ENCODE peak calls at places on chromosome 1, in nine cellular contexts. One of them, this sample, is unnamed.

GRCh38 chr1:12244585-12244984 is 14.8 kb downstream of the VPS13D start:
- DNase-seq in HepG2: no peak
- DNase-seq in IMR-90: no peak
- DNase-seq in fibroblast of lung: no peak
- DNase-seq in colonic mucosa: no peak
- DNase-seq in NT2/D1: no peak
- DNase-seq in MM.1S: no peak
- DNase-seq in mammary epithelial cell: peak; percentile 15
- DNase-seq in neural progenitor cell: no peak
- DNase-seq in this sample: no peak

GRCh38 chr1:58755468-58755872 is 28.4 kb downstream of the JUN start:
- DNase-seq in MM.1S: no peak
- DNase-seq in fibroblast of lung: peak; percentile 100
- DNase-seq in mammary epithelial cell: peak; percentile 98
- DNase-seq in colonic mucosa: peak; percentile 50
- DNase-seq in HepG2: peak; percentile 83
- DNase-seq in NT2/D1: peak; percentile 22
- DNase-seq in neural progenitor cell: no peak
- DNase-seq in IMR-90: peak; percentile 100
- DNase-seq in this sample: peak; percentile 92

GRCh38 chr1:180644526-180645206 is 12.8 kb downstream of the XPR1 start:
- DNase-seq in fibroblast of lung: no peak
- DNase-seq in mammary epithelial cell: no peak
- DNase-seq in HepG2: no peak
- DNase-seq in MM.1S: no peak
- DNase-seq in neural progenitor cell: no peak
- DNase-seq in IMR-90: no peak
- DNase-seq in NT2/D1: no peak
- DNase-seq in colonic mucosa: no peak
- DNase-seq in this sample: no peak

GRCh38 chr1:20521960-20522861 is 14.3 kb upstream of the MUL1 start:
- DNase-seq in IMR-90: peak; percentile 74
- DNase-seq in neural progenitor cell: peak; percentile 89
- DNase-seq in colonic mucosa: peak; percentile 88
- DNase-seq in MM.1S: peak; percentile 41
- DNase-seq in NT2/D1: peak; percentile 64
- DNase-seq in fibroblast of lung: peak; percentile 50
- DNase-seq in mammary epithelial cell: peak; percentile 61
- DNase-seq in HepG2: peak; percentile 57
- DNase-seq in this sample: peak; percentile 96

GRCh38 chr1:117646007-117646913 is 40.4 kb downstream of the TENT5C start:
- DNase-seq in colonic mucosa: peak; percentile 63
- DNase-seq in fibroblast of lung: no peak
- DNase-seq in MM.1S: no peak
- DNase-seq in IMR-90: peak; percentile 31
- DNase-seq in mammary epithelial cell: no peak
- DNase-seq in neural progenitor cell: no peak
- DNase-seq in NT2/D1: no peak
- DNase-seq in HepG2: no peak
- DNase-seq in this sample: peak; percentile 10

GRCh38 chr1:208807446-208808117 is 563.4 kb upstream of the PLXNA2 start:
- DNase-seq in neural progenitor cell: no peak
- DNase-seq in MM.1S: no peak
- DNase-seq in HepG2: no peak
- DNase-seq in mammary epithelial cell: peak; percentile 96
- DNase-seq in IMR-90: no peak
- DNase-seq in colonic mucosa: no peak
- DNase-seq in fibroblast of lung: peak; percentile 12
- DNase-seq in NT2/D1: no peak
- DNase-seq in this sample: no peak

GRCh38 chr1:230976825-230977747 is 1.6 kb downstream of the TTC13 start:
- DNase-seq in HepG2: no peak
- DNase-seq in mammary epithelial cell: no peak
- DNase-seq in NT2/D1: no peak
- DNase-seq in neural progenitor cell: no peak
- DNase-seq in MM.1S: peak; percentile 67
- DNase-seq in colonic mucosa: peak; percentile 38
- DNase-seq in IMR-90: no peak
- DNase-seq in fibroblast of lung: no peak
- DNase-seq in this sample: no peak

GRCh38 chr1:112735752-112736151 is 20.6 kb upstream of the PPM1J start:
- DNase-seq in IMR-90: peak; percentile 94
- DNase-seq in fibroblast of lung: peak; percentile 92
- DNase-seq in MM.1S: no peak
- DNase-seq in colonic mucosa: no peak
- DNase-seq in NT2/D1: no peak
- DNase-seq in mammary epithelial cell: peak; percentile 97
- DNase-seq in neural progenitor cell: no peak
- DNase-seq in HepG2: no peak
- DNase-seq in this sample: peak; percentile 41

GRCh38 chr1:162855461-162856150 is 5.4 kb downstream of the CCDC190 start:
- DNase-seq in neural progenitor cell: no peak
- DNase-seq in colonic mucosa: no peak
- DNase-seq in HepG2: no peak
- DNase-seq in fibroblast of lung: peak; percentile 80
- DNase-seq in MM.1S: no peak
- DNase-seq in IMR-90: peak; percentile 65
- DNase-seq in mammary epithelial cell: peak; percentile 39
- DNase-seq in NT2/D1: no peak
- DNase-seq in this sample: peak; percentile 67

GRCh38 chr1:24928631-24929090 is 1.4 kb downstream of the RUNX3 start:
- DNase-seq in IMR-90: no peak
- DNase-seq in HepG2: no peak
- DNase-seq in mammary epithelial cell: no peak
- DNase-seq in neural progenitor cell: peak; percentile 66
- DNase-seq in fibroblast of lung: no peak
- DNase-seq in colonic mucosa: no peak
- DNase-seq in NT2/D1: no peak
- DNase-seq in MM.1S: peak; percentile 68
- DNase-seq in this sample: peak; percentile 10

GRCh38 chr1:9628541-9629444 is 22.7 kb upstream of the PIK3CD start:
- DNase-seq in fibroblast of lung: no peak
- DNase-seq in IMR-90: no peak
- DNase-seq in colonic mucosa: peak; percentile 26
- DNase-seq in neural progenitor cell: no peak
- DNase-seq in HepG2: no peak
- DNase-seq in NT2/D1: no peak
- DNase-seq in MM.1S: no peak
- DNase-seq in mammary epithelial cell: no peak
- DNase-seq in this sample: no peak

GRCh38 chr1:19067187-19067911 is 110.9 kb upstream of the IFFO2 start:
- DNase-seq in NT2/D1: no peak
- DNase-seq in neural progenitor cell: peak; percentile 82
- DNase-seq in fibroblast of lung: no peak
- DNase-seq in HepG2: peak; percentile 82
- DNase-seq in MM.1S: no peak
- DNase-seq in IMR-90: no peak
- DNase-seq in mammary epithelial cell: peak; percentile 46
- DNase-seq in colonic mucosa: peak; percentile 55
- DNase-seq in this sample: no peak

GRCh38 chr1:156014829-156015228 is 5.9 kb downstream of the SSR2 start:
- DNase-seq in NT2/D1: no peak
- DNase-seq in MM.1S: no peak
- DNase-seq in colonic mucosa: no peak
- DNase-seq in IMR-90: no peak
- DNase-seq in fibroblast of lung: no peak
- DNase-seq in mammary epithelial cell: no peak
- DNase-seq in HepG2: no peak
- DNase-seq in neural progenitor cell: no peak
- DNase-seq in this sample: no peak

GRCh38 chr1:48105167-48105566 is 108.0 kb upstream of the TRABD2B start:
- DNase-seq in fibroblast of lung: no peak
- DNase-seq in NT2/D1: no peak
- DNase-seq in mammary epithelial cell: no peak
- DNase-seq in neural progenitor cell: peak; percentile 11
- DNase-seq in MM.1S: no peak
- DNase-seq in HepG2: no peak
- DNase-seq in IMR-90: no peak
- DNase-seq in colonic mucosa: no peak
- DNase-seq in this sample: no peak

GRCh38 chr1:234237416-234237815 is 135.8 kb upstream of the COA6 start:
- DNase-seq in HepG2: no peak
- DNase-seq in NT2/D1: no peak
- DNase-seq in neural progenitor cell: no peak
- DNase-seq in MM.1S: no peak
- DNase-seq in mammary epithelial cell: no peak
- DNase-seq in IMR-90: no peak
- DNase-seq in fibroblast of lung: no peak
- DNase-seq in colonic mucosa: no peak
- DNase-seq in this sample: no peak

GRCh38 chr1:169484683-169485426 is 889 bp downstream of the SLC19A2 start:
- DNase-seq in fibroblast of lung: peak; percentile 72
- DNase-seq in MM.1S: peak; percentile 60
- DNase-seq in neural progenitor cell: peak; percentile 56
- DNase-seq in IMR-90: peak; percentile 82
- DNase-seq in NT2/D1: peak; percentile 13
- DNase-seq in colonic mucosa: peak; percentile 61
- DNase-seq in mammary epithelial cell: peak; percentile 60
- DNase-seq in HepG2: peak; percentile 85
- DNase-seq in this sample: peak; percentile 84

GRCh38 chr1:223225481-223225880 is 82.4 kb upstream of the TLR5 start:
- DNase-seq in NT2/D1: no peak
- DNase-seq in fibroblast of lung: no peak
- DNase-seq in IMR-90: no peak
- DNase-seq in HepG2: no peak
- DNase-seq in colonic mucosa: no peak
- DNase-seq in neural progenitor cell: no peak
- DNase-seq in mammary epithelial cell: no peak
- DNase-seq in MM.1S: no peak
- DNase-seq in this sample: no peak

GRCh38 chr1:203559523-203559922 is 65.6 kb downstream of the OPTC start:
- DNase-seq in colonic mucosa: no peak
- DNase-seq in fibroblast of lung: peak; percentile 91
- DNase-seq in neural progenitor cell: no peak
- DNase-seq in HepG2: no peak
- DNase-seq in MM.1S: no peak
- DNase-seq in NT2/D1: no peak
- DNase-seq in IMR-90: peak; percentile 87
- DNase-seq in mammary epithelial cell: peak; percentile 34
- DNase-seq in this sample: peak; percentile 73

GRCh38 chr1:228333739-228334115 is 72.9 kb downstream of the TRIM11 start:
- DNase-seq in HepG2: no peak
- DNase-seq in colonic mucosa: no peak
- DNase-seq in fibroblast of lung: no peak
- DNase-seq in neural progenitor cell: no peak
- DNase-seq in IMR-90: no peak
- DNase-seq in mammary epithelial cell: no peak
- DNase-seq in NT2/D1: no peak
- DNase-seq in MM.1S: no peak
- DNase-seq in this sample: no peak

GRCh38 chr1:59554011-59554673 is 257.2 kb downstream of the FGGY start:
- DNase-seq in IMR-90: no peak
- DNase-seq in HepG2: no peak
- DNase-seq in NT2/D1: no peak
- DNase-seq in MM.1S: no peak
- DNase-seq in mammary epithelial cell: no peak
- DNase-seq in colonic mucosa: no peak
- DNase-seq in neural progenitor cell: no peak
- DNase-seq in fibroblast of lung: no peak
- DNase-seq in this sample: no peak

DNA sequence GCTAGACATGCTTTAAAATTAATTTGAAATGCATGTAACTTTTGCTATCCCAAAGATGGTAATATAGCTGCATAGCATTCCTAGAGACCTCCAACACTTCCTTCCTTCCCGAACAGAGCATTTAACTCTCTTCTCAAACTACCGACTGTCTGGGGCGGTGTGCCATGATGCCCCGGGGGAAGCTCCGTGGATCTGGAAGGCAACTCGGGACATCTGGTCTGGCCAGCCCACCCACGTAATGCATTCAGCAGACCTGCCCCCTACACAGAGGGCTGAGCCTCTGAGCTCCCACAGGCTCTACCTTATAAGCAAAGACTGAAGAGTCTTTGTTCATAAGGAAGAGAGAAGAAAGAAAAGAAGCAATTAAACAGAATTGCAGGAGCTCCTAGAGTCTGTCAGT is 34.7 kb upstream of the NID1 start:
- DNase-seq in mammary epithelial cell: no peak
- DNase-seq in colonic mucosa: no peak
- DNase-seq in HepG2: no peak
- DNase-seq in NT2/D1: no peak
- DNase-seq in fibroblast of lung: peak; percentile 7
- DNase-seq in IMR-90: peak; percentile 20
- DNase-seq in neural progenitor cell: peak; percentile 34
- DNase-seq in MM.1S: no peak
- DNase-seq in this sample: peak; percentile 52
- H3K36me3 ChIP-seq in mammary epithelial cell: no peaks in the 10 kb centered on the region
- H3K36me3 ChIP-seq in colonic mucosa: no peaks in the 10 kb centered on the region
- H3K36me3 ChIP-seq in HepG2: no peaks in the 10 kb centered on the region
- H3K36me3 ChIP-seq in NT2/D1: no peaks in the 10 kb centered on the region
- H3K36me3 ChIP-seq in fibroblast of lung: no peaks in the 10 kb centered on the region
- H3K36me3 ChIP-seq in IMR-90: no peaks in the 10 kb centered on the region
- H3K36me3 ChIP-seq in neural progenitor cell: no peaks in the 10 kb centered on the region
- H3K36me3 ChIP-seq in MM.1S: no peaks in the 10 kb centered on the region
- H3K36me3 ChIP-seq in this sample: no peaks in the 10 kb centered on the region

GRCh38 chr1:26003262-26003661 is 5.4 kb upstream of the PAFAH2 start:
- DNase-seq in neural progenitor cell: no peak
- DNase-seq in colonic mucosa: no peak
- DNase-seq in MM.1S: no peak
- DNase-seq in mammary epithelial cell: no peak
- DNase-seq in HepG2: no peak
- DNase-seq in IMR-90: no peak
- DNase-seq in NT2/D1: no peak
- DNase-seq in fibroblast of lung: no peak
- DNase-seq in this sample: no peak
- H3K9ac ChIP-seq in neural progenitor cell: no peak overlapping the region
- H3K9ac ChIP-seq in colonic mucosa: no peak overlapping the region
- H3K9ac ChIP-seq in MM.1S: no peak overlapping the region
- H3K9ac ChIP-seq in mammary epithelial cell: no peak overlapping the region
- H3K9ac ChIP-seq in HepG2: no peak overlapping the region
- H3K9ac ChIP-seq in IMR-90: no peak overlapping the region
- H3K9ac ChIP-seq in NT2/D1: no peak overlapping the region
- H3K9ac ChIP-seq in fibroblast of lung: no peak overlapping the region
- H3K9ac ChIP-seq in this sample: no peak overlapping the region

GRCh38 chr1:56575865-56576264 is 3.5 kb downstream of the PLPP3 start:
- DNase-seq in mammary epithelial cell: no peak
- DNase-seq in NT2/D1: no peak
- DNase-seq in colonic mucosa: no peak
- DNase-seq in fibroblast of lung: peak; percentile 21
- DNase-seq in neural progenitor cell: no peak
- DNase-seq in MM.1S: no peak
- DNase-seq in HepG2: no peak
- DNase-seq in IMR-90: no peak
- DNase-seq in this sample: no peak
- H3K4me3 ChIP-seq in mammary epithelial cell: no peak overlapping the region
- H3K4me3 ChIP-seq in NT2/D1: peak overlapping the region; percentile 99
- H3K4me3 ChIP-seq in colonic mucosa: peak overlapping the region; percentile 94
- H3K4me3 ChIP-seq in fibroblast of lung: peak overlapping the region; percentile 78
- H3K4me3 ChIP-seq in neural progenitor cell: peak overlapping the region; percentile 96
- H3K4me3 ChIP-seq in MM.1S: no peak overlapping the region
- H3K4me3 ChIP-seq in HepG2: peak overlapping the region; percentile 87
- H3K4me3 ChIP-seq in IMR-90: peak overlapping the region; percentile 81
- H3K4me3 ChIP-seq in this sample: peak overlapping the region; percentile 96

DNA sequence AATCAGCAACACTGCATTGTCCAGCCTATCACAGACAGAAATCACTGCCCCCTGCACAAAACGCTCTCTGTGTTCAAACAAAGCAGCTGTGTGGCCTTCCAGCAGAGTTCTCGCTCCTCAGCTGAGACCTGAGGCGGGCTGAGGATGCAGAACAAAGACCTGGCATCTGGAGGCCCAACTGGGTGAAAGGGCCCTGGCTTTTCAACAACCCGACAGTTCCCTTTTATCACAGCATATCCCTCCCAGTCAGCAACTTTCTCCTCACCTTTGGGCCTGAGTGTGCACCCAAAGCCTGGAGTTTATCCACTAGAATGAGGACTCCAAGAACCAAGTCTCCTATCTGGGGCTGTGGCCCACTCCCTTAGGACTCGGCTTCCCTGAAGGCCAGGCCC is 42.6 kb upstream of the A3GALT2 start:
- DNase-seq in mammary epithelial cell: no peak
- DNase-seq in NT2/D1: no peak
- DNase-seq in IMR-90: no peak
- DNase-seq in MM.1S: no peak
- DNase-seq in HepG2: no peak
- DNase-seq in colonic mucosa: no peak
- DNase-seq in fibroblast of lung: no peak
- DNase-seq in neural progenitor cell: peak; percentile 83
- DNase-seq in this sample: no peak
- H3K36me3 ChIP-seq in mammary epithelial cell: peaks cover 5% of the 10 kb centered on the region
- H3K36me3 ChIP-seq in NT2/D1: peaks cover 3% of the 10 kb centered on the region
- H3K36me3 ChIP-seq in IMR-90: no peaks in the 10 kb centered on the region
- H3K36me3 ChIP-seq in MM.1S: no peaks in the 10 kb centered on the region
- H3K36me3 ChIP-seq in HepG2: no peaks in the 10 kb centered on the region
- H3K36me3 ChIP-seq in colonic mucosa: no peaks in the 10 kb centered on the region
- H3K36me3 ChIP-seq in fibroblast of lung: peaks cover 6% of the 10 kb centered on the region
- H3K36me3 ChIP-seq in neural progenitor cell: no peaks in the 10 kb centered on the region
- H3K36me3 ChIP-seq in this sample: peaks cover 16% of the 10 kb centered on the region

This sample was measured in adipocyte.